ENCODE peak calls at places on chromosomes 13 and 19, in four cellular contexts. V, K, B and Q are unnamed samples.

GRCh38 chr19:6826281-6826920 is 53.9 kb downstream of the VAV1 start:
- DNase-seq in B (no peak), K (no peak), V (no peak), Q (no peak)

GRCh38 chr13:99356216-99357089 is 49.3 kb upstream of the GPR183 start:
- DNase-seq in B (peak), K (no peak), V (peak), Q (no peak)

GRCh38 chr13:43026262-43026661 is 2.9 kb downstream of the DNAJC15 start:
- DNase-seq in V (no peak), K (no peak), B (no peak), Q (no peak)

GRCh38 chr13:49532593-49532992 is 36.8 kb downstream of the PHF11 start:
- DNase-seq in B (no peak), V (no peak), K (no peak), Q (no peak)

GRCh38 chr19:29420065-29420464 is 105.7 kb upstream of the VSTM2B start:
- DNase-seq in B (no peak), K (no peak), V (no peak), Q (no peak)

GRCh38 chr13:110973007-110973700 is 58.3 kb upstream of the ANKRD10 start:
- DNase-seq in K (no peak), V (no peak), B (no peak), Q (no peak)

GRCh38 chr19:41861098-41861768 is 1.2 kb downstream of the RPS19 start:
- DNase-seq in B (no peak), V (no peak), K (no peak), Q (no peak)

GRCh38 chr13:51363625-51364024 is 24.1 kb downstream of the SERPINE3 start:
- DNase-seq in V (no peak), B (no peak), K (no peak), Q (no peak)

GRCh38 chr13:62747629-62748028 is 1332.0 kb upstream of the PCDH20 start:
- DNase-seq in K (no peak), V (no peak), B (no peak), Q (no peak)

GRCh38 chr13:40407567-40407966 is 258.9 kb downstream of the FOXO1 start:
- DNase-seq in B (no peak), K (no peak), V (no peak), Q (no peak)

GRCh38 chr19:34256835-34257558 is 2.6 kb downstream of the GARRE1 start:
- DNase-seq in B (peak), V (no peak), K (peak), Q (no peak)

GRCh38 chr19:31610036-31610435 is 260.8 kb upstream of the TSHZ3 start:
- DNase-seq in K (no peak), V (no peak), B (no peak), Q (no peak)

GRCh38 chr13:94228781-94229180 is 250.7 kb downstream of the DCT start:
- DNase-seq in K (no peak), B (no peak), V (no peak), Q (no peak)

GRCh38 chr19:17952041-17952976 is 14.6 kb upstream of the KCNN1 start:
- DNase-seq in K (no peak), B (no peak), V (peak), Q (no peak)

GRCh38 chr19:9115307-9115813 is at the start of gene OR7G1:
- DNase-seq in B (no peak), V (no peak), K (no peak), Q (no peak)

GRCh38 chr13:114044486-114044885 is 70.6 kb upstream of the C13orf46 start:
- DNase-seq in K (no peak), V (no peak), B (no peak), Q (no peak)

GRCh38 chr13:99985243-99985874 is 3.8 kb downstream of the ZIC2 start:
- DNase-seq in B (no peak), K (no peak), V (peak), Q (no peak)

GRCh38 chr13:44918323-44919102 is 70.8 kb downstream of the NUFIP1 start:
- DNase-seq in V (peak), B (peak), K (peak), Q (peak)

GRCh38 chr19:16001481-16002312 is 52.9 kb downstream of the OR10H4 start:
- DNase-seq in V (no peak), B (peak), K (no peak), Q (no peak)

GRCh38 chr19:14149509-14149994 is 13.2 kb upstream of the ASF1B start:
- DNase-seq in B (peak), K (peak), V (no peak), Q (no peak)

GRCh38 chr13:48199404-48199991 is 33.5 kb upstream of the ITM2B start:
- DNase-seq in B (no peak), K (no peak), V (no peak), Q (no peak)

GRCh38 chr19:18558595-18558994 is 925 bp downstream of the KXD1 start:
- DNase-seq in B (no peak), V (no peak), K (no peak), Q (no peak)

GRCh38 chr13:112968910-112969691 is at the start of gene MCF2L:
- DNase-seq in K (no peak), V (peak), B (peak), Q (no peak)